ENCODE peak calls at places on chromosomes 11 and 22, in five cellular contexts. One of them, this sample, is unnamed.

GRCh38 chr11:76184551-76184993 is 21.7 kb downstream of the WNT11 start:
- DNase-seq in Right ventricle myocardium superior: no peak
- DNase-seq in Kasumi-1: peak
- DNase-seq in adipocyte: peak
- DNase-seq in H9: no peak
- DNase-seq in this sample: no peak

GRCh38 chr11:62179995-62180394 is 10.0 kb upstream of the SCGB1D1 start:
- DNase-seq in Right ventricle myocardium superior: no peak
- DNase-seq in H9: no peak
- DNase-seq in Kasumi-1: no peak
- DNase-seq in adipocyte: no peak
- DNase-seq in this sample: no peak

GRCh38 chr22:30182365-30182764 is 64.2 kb downstream of the LIF start:
- DNase-seq in Right ventricle myocardium superior: no peak
- DNase-seq in adipocyte: no peak
- DNase-seq in H9: no peak
- DNase-seq in Kasumi-1: no peak
- DNase-seq in this sample: no peak

GRCh38 chr11:95092549-95093324 is 3.1 kb downstream of the ENDOD1 start:
- DNase-seq in adipocyte: peak
- DNase-seq in Kasumi-1: peak
- DNase-seq in Right ventricle myocardium superior: no peak
- DNase-seq in H9: no peak
- DNase-seq in this sample: peak

GRCh38 chr22:47148510-47148909 is 386.1 kb downstream of the TBC1D22A start:
- DNase-seq in Kasumi-1: no peak
- DNase-seq in adipocyte: no peak
- DNase-seq in Right ventricle myocardium superior: no peak
- DNase-seq in H9: no peak
- DNase-seq in this sample: no peak

GRCh38 chr11:75326439-75326810 is 25.0 kb downstream of the ARRB1 start:
- DNase-seq in adipocyte: no peak
- DNase-seq in H9: no peak
- DNase-seq in Right ventricle myocardium superior: no peak
- DNase-seq in Kasumi-1: no peak
- DNase-seq in this sample: no peak

GRCh38 chr11:57330029-57330428 is 5.3 kb upstream of the TNKS1BP1 start:
- DNase-seq in Right ventricle myocardium superior: no peak
- DNase-seq in H9: no peak
- DNase-seq in Kasumi-1: no peak
- DNase-seq in adipocyte: no peak
- DNase-seq in this sample: no peak

GRCh38 chr11:117822031-117822521 is 2.5 kb downstream of the FXYD2 start:
- DNase-seq in H9: peak
- DNase-seq in Kasumi-1: peak
- DNase-seq in Right ventricle myocardium superior: peak
- DNase-seq in adipocyte: peak
- DNase-seq in this sample: peak

GRCh38 chr11:10633261-10633660 is 60.3 kb downstream of the IRAG1 start:
- DNase-seq in Right ventricle myocardium superior: no peak
- DNase-seq in Kasumi-1: no peak
- DNase-seq in adipocyte: no peak
- DNase-seq in H9: peak
- DNase-seq in this sample: no peak

GRCh38 chr11:119426142-119426541 is 3.2 kb upstream of the THY1 start:
- DNase-seq in Kasumi-1: no peak
- DNase-seq in adipocyte: no peak
- DNase-seq in Right ventricle myocardium superior: no peak
- DNase-seq in H9: no peak
- DNase-seq in this sample: no peak

GRCh38 chr11:441043-441417 is 781 bp downstream of the ANO9 start:
- DNase-seq in Right ventricle myocardium superior: peak
- DNase-seq in H9: no peak
- DNase-seq in adipocyte: no peak
- DNase-seq in Kasumi-1: no peak
- DNase-seq in this sample: no peak

GRCh38 chr11:72430743-72431570 is 3.4 kb downstream of the CLPB start:
- DNase-seq in Kasumi-1: peak
- DNase-seq in adipocyte: peak
- DNase-seq in H9: peak
- DNase-seq in Right ventricle myocardium superior: no peak
- DNase-seq in this sample: peak

GRCh38 chr11:66701432-66702240 is 23.9 kb upstream of the RBM4B start:
- DNase-seq in Kasumi-1: no peak
- DNase-seq in Right ventricle myocardium superior: no peak
- DNase-seq in H9: no peak
- DNase-seq in adipocyte: no peak
- DNase-seq in this sample: no peak

GRCh38 chr22:17914474-17914873 is 109.9 kb downstream of the MICAL3 start:
- DNase-seq in Right ventricle myocardium superior: no peak
- DNase-seq in adipocyte: no peak
- DNase-seq in Kasumi-1: no peak
- DNase-seq in H9: no peak
- DNase-seq in this sample: no peak

This sample was measured in GM03348.